ENCODE peak calls at places on chromosomes 12 and 14, in nine cellular contexts. K is GM13977; F is CD4-positive, alpha-beta T cell; J is AG10803; M is iPS DF 6.9; C is stimulated activated CD4-positive, alpha-beta T cell treated with anti-CD3 and anti-CD28 coated beads, Interleukin-2, amount 100 ng/mL, for 48 hours; G is amygdala; B is memory B cell; O is foreskin fibroblast. U is an unnamed sample.

GRCh38 chr12:132766380-132767085 is 4.9 kb upstream of the ANKLE2 start:
- DNase-seq in K (no peak), F (no peak), J (peak), M (no peak), C (no peak), G (no peak), B (no peak), O (no peak), U (peak)

GRCh38 chr12:108369736-108370396 is 30.8 kb upstream of the CMKLR1 start:
- DNase-seq in K (no peak), F (no peak), J (no peak), M (no peak), C (no peak), G (no peak), B (no peak), O (no peak), U (no peak)

GRCh38 chr12:51413149-51413548 is 11.5 kb upstream of the SLC4A8 start:
- DNase-seq in K (no peak), F (no peak), J (no peak), M (no peak), C (no peak), G (no peak), B (no peak), O (no peak), U (no peak)

GRCh38 chr12:54175130-54175963 is 13.4 kb downstream of the SMUG1 start:
- DNase-seq in K (peak), F (no peak), J (no peak), M (no peak), C (no peak), G (no peak), B (no peak), O (no peak), U (no peak)

GRCh38 chr12:52415870-52416750 is 10.0 kb upstream of the KRT82 start:
- DNase-seq in K (no peak), F (no peak), J (peak), M (no peak), C (no peak), G (no peak), B (no peak), O (peak), U (peak)

GRCh38 chr14:70721542-70721941 is 79.8 kb downstream of the TTC9 start:
- DNase-seq in K (no peak), F (no peak), J (peak), M (no peak), C (no peak), G (no peak), B (no peak), O (peak), U (peak)

GRCh38 chr14:59920378-59920683 is 387 bp downstream of the LRRC9 start:
- DNase-seq in K (no peak), F (no peak), J (no peak), M (no peak), C (no peak), G (no peak), B (no peak), O (no peak), U (no peak)

GRCh38 chr12:50017047-50017446 is 8.2 kb downstream of the RACGAP1 start:
- DNase-seq in K (no peak), F (no peak), J (peak), M (no peak), C (no peak), G (no peak), B (no peak), O (peak), U (peak)

U was measured in astrocyte.